ENCODE peak calls at places on chromosomes 6 and 20, in four cellular contexts. C is IMR-90, Q is mesendoderm, O is H1. K is an unnamed sample.

GRCh38 chr20:17657079-17657825 is 24.8 kb downstream of the RRBP1 start:
- DNase-seq in C (no peak), Q (no peak), O (no peak), K (peak; percentile 47)

GRCh38 chr20:52035977-52036376 is 155.6 kb downstream of the ZFP64 start:
- DNase-seq in C (no peak), Q (no peak), O (no peak), K (no peak)

GRCh38 chr6:116465246-116465645 is 4.1 kb downstream of the CALHM6 start:
- DNase-seq in C (no peak), Q (no peak), O (no peak), K (no peak)

GRCh38 chr6:111624391-111625098 is 18.9 kb upstream of the TRAF3IP2 start:
- DNase-seq in C (peak; percentile 31), Q (no peak), O (no peak), K (no peak)

GRCh38 chr6:130503146-130503545 is 137.3 kb downstream of the TMEM200A start:
- DNase-seq in C (peak; percentile 71), Q (peak; percentile 21), O (no peak), K (no peak)

GRCh38 chr6:33620158-33620583 is 951 bp upstream of the ITPR3 start:
- DNase-seq in C (no peak), Q (peak; percentile 50), O (peak; percentile 61), K (peak; percentile 55)

GRCh38 chr20:347317-347639 is 367 bp downstream of the NRSN2 start:
- DNase-seq in C (no peak), Q (peak; percentile 29), O (no peak), K (no peak)

GRCh38 chr20:35180266-35180665 is 8.4 kb downstream of the PROCR start:
- DNase-seq in C (no peak), Q (no peak), O (no peak), K (no peak)

GRCh38 chr6:133432021-133432989 is 191.1 kb downstream of the EYA4 start:
- DNase-seq in C (no peak), Q (peak; percentile 81), O (no peak), K (peak; percentile 65)

GRCh38 chr6:126267621-126268020 is 72.3 kb upstream of the CENPW start:
- DNase-seq in C (no peak), Q (no peak), O (no peak), K (no peak)

GRCh38 chr6:139474145-139475108 is 100.0 kb upstream of the CITED2 start:
- DNase-seq in C (peak; percentile 66), Q (peak; percentile 72), O (no peak), K (no peak)

GRCh38 chr6:27250277-27250954 is 2.9 kb downstream of the PRSS16 start:
- DNase-seq in C (no peak), Q (no peak), O (no peak), K (no peak)

GRCh38 chr6:42702200-42702599 is 20.2 kb downstream of the PRPH2 start:
- DNase-seq in C (peak; percentile 90), Q (peak; percentile 78), O (no peak), K (no peak)

GRCh38 chr6:46638650-46639049 is 14.0 kb downstream of the CYP39A1 start:
- DNase-seq in C (no peak), Q (peak; percentile 74), O (no peak), K (no peak)

GRCh38 chr6:116011520-116011919 is 49.2 kb downstream of the FRK start:
- DNase-seq in C (no peak), Q (no peak), O (no peak), K (no peak)

GRCh38 chr20:35719717-35720116 is 20.5 kb downstream of the ROMO1 start:
- DNase-seq in C (no peak), Q (no peak), O (no peak), K (no peak)

GRCh38 chr20:33825340-33826269 is 14.5 kb downstream of the CHMP4B start:
- DNase-seq in C (no peak), Q (peak; percentile 32), O (no peak), K (no peak)

GRCh38 chr20:63942250-63943006 is 13.8 kb downstream of the UCKL1 start:
- DNase-seq in C (peak; percentile 4), Q (peak; percentile 88), O (peak; percentile 88), K (peak; percentile 92)

GRCh38 chr6:146884728-146885127 is 286.0 kb downstream of the ADGB start:
- DNase-seq in C (no peak), Q (no peak), O (no peak), K (no peak)

GRCh38 chr20:14477125-14477524 is 139.7 kb upstream of the FLRT3 start:
- DNase-seq in C (peak; percentile 73), Q (no peak), O (no peak), K (no peak)

GRCh38 chr6:119034827-119035458 is 43.5 kb downstream of the FAM184A start:
- DNase-seq in C (no peak), Q (peak; percentile 90), O (no peak), K (no peak)

DNA sequence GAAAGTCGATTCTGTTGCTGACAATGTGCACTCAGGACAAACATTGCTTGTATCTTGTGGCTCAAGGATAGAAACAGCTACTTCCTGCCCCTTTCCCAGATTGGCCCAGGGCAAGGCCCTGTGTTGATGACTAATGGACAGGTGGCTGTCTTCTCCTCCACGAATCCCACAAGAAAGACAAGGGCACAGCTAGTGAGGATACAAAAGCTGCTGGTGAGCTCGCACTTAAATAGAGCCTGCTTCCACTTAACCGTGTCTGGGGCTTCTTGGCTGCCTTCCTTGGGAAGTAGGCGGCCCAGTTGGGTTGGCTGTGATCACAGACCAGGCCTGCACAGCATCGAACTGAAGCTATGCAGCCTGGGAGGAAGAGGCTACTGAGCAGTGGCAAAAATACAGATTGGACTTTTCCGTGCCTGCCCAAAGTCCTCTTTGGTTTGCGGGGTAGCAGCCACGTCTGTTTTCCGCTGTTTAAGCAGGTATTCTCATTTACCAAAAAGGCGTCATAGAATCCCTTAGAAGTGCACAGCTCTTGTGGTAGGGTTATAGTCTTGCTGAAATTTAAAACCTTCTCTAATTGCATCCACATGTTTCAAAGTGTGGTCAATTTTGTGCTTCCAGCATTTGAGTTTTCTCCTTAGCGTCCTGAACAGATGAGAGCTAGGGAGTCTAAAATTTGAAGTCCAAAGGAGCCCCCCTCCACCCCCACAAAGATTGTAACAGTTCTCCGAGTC is 23.1 kb upstream of the NAA20 start:
- DNase-seq in C (peak; percentile 76), Q (peak; percentile 65), O (no peak), K (no peak)
- H3K56ac ChIP-seq in C (peak overlapping the region; percentile 91), Q (peak overlapping the region; percentile 51), O (no peak overlapping the region), K (no peak overlapping the region)

DNA sequence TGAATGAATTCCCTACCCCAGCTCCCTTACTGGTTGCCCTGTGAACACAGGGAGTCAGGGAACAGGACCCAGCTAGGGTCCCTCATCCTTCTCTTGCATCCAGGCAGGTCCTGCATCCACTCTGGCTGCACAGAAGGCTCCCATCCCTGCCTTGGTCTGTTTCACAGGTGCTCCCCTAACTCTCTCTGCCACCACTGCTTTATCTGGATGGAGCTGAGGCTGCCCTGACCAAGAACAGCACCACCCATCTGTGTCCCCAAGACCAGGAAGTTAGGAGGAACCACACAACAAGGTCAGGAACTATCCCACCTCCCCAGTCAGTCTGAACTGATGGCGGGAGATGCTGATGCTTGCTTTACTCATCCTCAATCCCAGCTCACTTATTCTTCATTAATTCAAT is 16.2 kb upstream of the HLA-G start:
- DNase-seq in C (no peak), Q (no peak), O (no peak), K (no peak)
- H3K56ac ChIP-seq in C (no peak overlapping the region), Q (no peak overlapping the region), O (no peak overlapping the region), K (no peak overlapping the region)

DNA sequence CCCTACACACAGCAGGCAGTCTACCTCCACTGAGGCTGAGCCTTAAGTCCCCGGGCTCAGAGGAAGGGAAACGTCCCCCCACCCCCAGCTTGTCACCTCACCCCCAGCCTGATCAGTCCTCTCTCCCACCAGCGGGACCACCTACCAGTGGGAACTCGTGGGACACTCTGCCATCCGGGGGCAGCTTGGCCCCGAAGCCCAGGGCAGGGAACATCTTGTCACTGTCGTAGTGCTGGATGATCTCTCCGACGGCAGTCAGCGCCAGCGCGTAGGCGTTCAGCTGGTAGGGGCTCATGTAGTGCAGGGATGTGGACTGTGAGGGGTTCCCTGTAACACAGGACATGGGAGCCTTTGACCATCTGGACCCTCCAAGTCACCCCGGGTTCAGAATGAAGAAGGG is 48.6 kb downstream of the RAB44 start:
- DNase-seq in C (no peak), Q (no peak), O (no peak), K (no peak)
- H3K56ac ChIP-seq in C (no peak overlapping the region), Q (no peak overlapping the region), O (no peak overlapping the region), K (no peak overlapping the region)

DNA sequence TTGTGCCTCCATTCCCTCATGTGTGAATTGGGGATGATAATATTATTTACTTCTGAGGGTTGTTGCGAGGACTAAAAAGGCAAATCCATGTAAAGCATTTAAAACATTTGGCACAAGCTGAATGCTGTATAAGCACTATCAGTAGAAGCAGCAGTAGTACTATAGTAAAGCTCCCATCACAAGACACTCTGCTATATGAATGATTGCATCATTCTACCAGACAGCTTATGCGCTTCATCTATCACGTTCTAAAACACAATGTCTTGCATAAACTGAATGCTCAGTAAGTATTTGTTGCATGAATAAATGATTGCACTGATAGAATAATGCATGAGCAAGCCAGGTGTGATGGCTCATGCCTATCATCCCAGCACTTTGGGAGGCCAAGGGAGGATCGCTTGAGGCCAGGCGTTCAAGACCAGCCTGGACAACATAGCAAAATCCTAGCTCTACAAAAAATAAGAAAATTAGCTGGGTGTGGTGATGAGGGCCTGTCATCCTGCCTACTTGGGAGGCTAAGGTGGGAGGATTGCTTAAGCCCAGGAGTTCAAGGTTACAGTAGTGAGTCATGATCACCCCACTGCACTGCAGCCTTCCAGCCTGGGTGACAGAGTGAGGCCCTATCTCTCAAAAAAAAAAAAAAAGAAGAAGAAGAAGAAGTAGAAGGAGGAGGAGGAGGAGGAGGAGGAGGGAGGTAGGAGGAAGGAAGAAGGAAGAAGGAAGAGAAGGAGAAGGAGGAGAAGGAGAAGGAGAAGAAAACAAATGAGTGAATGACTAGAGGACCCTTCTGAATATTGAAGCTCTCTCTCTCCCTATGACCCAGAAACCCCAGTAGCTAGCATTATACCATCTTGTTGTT is 50.0 kb upstream of the FOXO3 start:
- DNase-seq in C (no peak), Q (no peak), O (no peak), K (no peak)
- H3K56ac ChIP-seq in C (no peak overlapping the region), Q (no peak overlapping the region), O (no peak overlapping the region), K (no peak overlapping the region)

GRCh38 chr20:41604002-41604401 is 14.2 kb downstream of the CHD6 start:
- DNase-seq in C (no peak), Q (no peak), O (no peak), K (no peak)
- H3K56ac ChIP-seq in C (no peak overlapping the region), Q (no peak overlapping the region), O (no peak overlapping the region), K (no peak overlapping the region)

K was measured in H9.